ENCODE peak calls at places on chromosome 12, in seven cellular contexts. C is adrenal gland, Z is fibroblast of mammary gland, F is WTC11, H is progenitor cell of endocrine pancreas, I is gastrocnemius medialis, R is brain microvascular endothelial cell. M is an unnamed sample.
A peak's percentile ranks its signal among the peaks of the same experiment; 100 is the strongest.

GRCh38 chr12:55707841-55708694 is at the start of gene ITGA7:
- DNase-seq in C (peak; percentile 64), Z (no peak), F (peak; percentile 97), H (peak; percentile 71), I (peak; percentile 64), R (no peak), M (peak; percentile 97)

GRCh38 chr12:103772367-103773108 is 68.5 kb downstream of the NT5DC3 start:
- DNase-seq in C (no peak), Z (no peak), F (no peak), H (no peak), I (no peak), R (no peak), M (no peak)

GRCh38 chr12:121964813-121965643 is 46.6 kb downstream of the CFAP251 start:
- DNase-seq in C (peak; percentile 35), Z (peak; percentile 75), F (no peak), H (no peak), I (no peak), R (peak; percentile 9), M (no peak)

GRCh38 chr12:74235342-74235741 is 302.3 kb upstream of the ATXN7L3B start:
- DNase-seq in C (no peak), Z (no peak), F (no peak), H (no peak), I (no peak), R (no peak), M (no peak)

GRCh38 chr12:74021937-74022336 is 515.7 kb upstream of the ATXN7L3B start:
- DNase-seq in C (peak; percentile 68), Z (peak; percentile 35), F (peak; percentile 78), H (peak; percentile 43), I (no peak), R (peak; percentile 58), M (peak; percentile 74)

GRCh38 chr12:74945771-74946198 is 263.9 kb downstream of the KCNC2 start:
- DNase-seq in C (no peak), Z (no peak), F (no peak), H (no peak), I (no peak), R (no peak), M (no peak)

GRCh38 chr12:92927055-92927435 is 2.0 kb downstream of the EEA1 start:
- DNase-seq in C (peak; percentile 35), Z (peak; percentile 62), F (no peak), H (no peak), I (no peak), R (peak; percentile 34), M (no peak)

GRCh38 chr12:21773799-21774198 is 707 bp downstream of the KCNJ8 start:
- DNase-seq in C (no peak), Z (peak; percentile 30), F (no peak), H (no peak), I (no peak), R (no peak), M (no peak)

GRCh38 chr12:19288603-19289244 is 150.6 kb upstream of the AEBP2 start:
- DNase-seq in C (no peak), Z (peak; percentile 51), F (no peak), H (no peak), I (no peak), R (no peak), M (no peak)

GRCh38 chr12:113407931-113408585 is 4.4 kb upstream of the SDS start:
- DNase-seq in C (peak; percentile 75), Z (peak; percentile 69), F (no peak), H (no peak), I (no peak), R (peak; percentile 18), M (no peak)

GRCh38 chr12:26798013-26798412 is 35.0 kb downstream of the ITPR2 start:
- DNase-seq in C (no peak), Z (peak; percentile 46), F (no peak), H (no peak), I (no peak), R (peak; percentile 41), M (peak; percentile 6)

GRCh38 chr12:58922849-58923248 is 2.5 kb upstream of the LRIG3 start:
- DNase-seq in C (no peak), Z (peak; percentile 74), F (no peak), H (no peak), I (no peak), R (peak; percentile 65), M (no peak)

GRCh38 chr12:34301251-34302130 is 279.2 kb downstream of the ALG10 start:
- DNase-seq in C (no peak), Z (no peak), F (no peak), H (no peak), I (no peak), R (no peak), M (no peak)

GRCh38 chr12:49537709-49538601 is 875 bp upstream of the KCNH3 start:
- DNase-seq in C (peak; percentile 24), Z (no peak), F (no peak), H (no peak), I (no peak), R (no peak), M (peak; percentile 56)

GRCh38 chr12:116542345-116542950 is 16.7 kb upstream of the MAP1LC3B2 start:
- DNase-seq in C (peak; percentile 65), Z (no peak), F (no peak), H (no peak), I (no peak), R (no peak), M (no peak)

GRCh38 chr12:129909051-129910020 is 5.5 kb upstream of the TMEM132D start:
- DNase-seq in C (no peak), Z (no peak), F (no peak), H (no peak), I (no peak), R (no peak), M (no peak)

GRCh38 chr12:129911437-129912049 is 7.7 kb upstream of the TMEM132D start:
- DNase-seq in C (peak; percentile 47), Z (peak; percentile 16), F (peak; percentile 24), H (peak; percentile 55), I (no peak), R (peak; percentile 49), M (peak; percentile 71)
- TF ChIP-seq CTCF in C (peak; percentile 76), Z (peak; percentile 41), F (peak; percentile 38), H (peak; percentile 96), I (no peak), R (peak; percentile 91), M (peak; percentile 95)

GRCh38 chr12:64780531-64781373 is 21.5 kb upstream of the GNS start:
- DNase-seq in C (peak; percentile 69), Z (no peak), F (peak; percentile 53), H (peak; percentile 32), I (no peak), R (no peak), M (peak; percentile 70)
- TF ChIP-seq CTCF in C (no peak), Z (no peak), F (no peak), H (peak; percentile 37), I (no peak), R (no peak), M (no peak)

DNA sequence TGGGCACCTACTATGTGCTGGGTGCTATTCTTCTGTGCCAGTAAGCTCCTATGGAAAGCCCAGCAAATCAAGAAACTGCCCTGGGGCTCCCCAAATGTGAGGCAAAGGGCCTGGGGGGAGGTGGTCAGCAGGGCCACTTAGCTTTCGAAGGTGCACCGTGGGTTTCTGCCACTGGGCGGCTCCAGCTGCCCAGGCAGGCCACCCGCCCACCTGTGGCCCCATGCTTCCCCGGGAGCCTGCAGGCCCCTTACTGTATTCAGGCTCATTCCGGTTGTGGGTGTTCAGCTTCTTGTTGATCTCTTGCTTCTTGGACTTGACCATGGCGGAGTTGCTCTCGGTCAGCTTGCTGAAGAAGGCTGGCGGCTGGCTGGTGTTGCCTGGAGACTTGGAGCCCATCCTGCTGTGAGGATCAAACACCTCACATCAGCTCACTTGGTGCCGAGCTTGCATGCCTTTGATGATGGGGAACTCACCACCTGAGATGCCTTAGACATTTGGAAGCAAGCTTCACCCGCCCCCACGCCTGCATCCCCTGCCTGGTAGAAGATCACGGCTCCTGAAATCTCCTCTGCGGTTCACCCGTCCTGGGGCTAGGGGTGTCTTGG is 37.3 kb downstream of the RFLNA start:
- DNase-seq in C (no peak), Z (no peak), F (peak; percentile 59), H (no peak), I (no peak), R (no peak), M (no peak)
- TF ChIP-seq CTCF in C (no peak), Z (peak; percentile 30), F (no peak), H (peak; percentile 43), I (no peak), R (peak; percentile 53), M (peak; percentile 25)

DNA sequence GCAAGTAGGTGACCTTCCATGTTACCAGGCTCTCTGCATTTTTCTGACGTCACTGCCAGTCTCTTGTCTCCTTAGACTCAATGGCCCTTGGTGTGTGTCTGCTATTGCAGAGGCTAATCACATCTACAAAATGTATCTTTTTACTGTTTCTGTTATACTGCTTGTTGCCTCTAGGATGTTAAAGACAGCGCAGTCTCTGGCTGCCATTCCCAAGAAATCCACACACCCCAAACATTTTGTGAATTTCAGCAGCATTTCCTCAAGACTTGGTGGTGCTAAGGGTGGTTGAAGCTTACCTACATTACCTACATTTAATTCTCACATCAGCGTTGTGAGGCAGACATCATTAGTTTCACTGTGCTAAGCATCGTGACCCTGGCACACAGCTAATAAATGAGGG is 87.2 kb downstream of the C12orf75 start:
- DNase-seq in C (no peak), Z (no peak), F (no peak), H (no peak), I (no peak), R (no peak), M (no peak)
- TF ChIP-seq CTCF in C (no peak), Z (no peak), F (no peak), H (no peak), I (no peak), R (peak; percentile 24), M (no peak)